ENCODE peak calls at places on chromosomes 1 and 21, in four cellular contexts. S, R, E and I are unnamed samples.

GRCh38 chr1:204837440-204838084 is 33.1 kb upstream of the NFASC start:
- DNase-seq in E (peak), R (peak), S (no peak), I (peak)

GRCh38 chr1:178055093-178055492 is 38.8 kb upstream of the RASAL2 start:
- DNase-seq in E (peak), R (no peak), S (no peak), I (no peak)

GRCh38 chr1:89942014-89942413 is 52.9 kb upstream of the ZNF326 start:
- DNase-seq in E (no peak), S (no peak), R (no peak), I (no peak)

GRCh38 chr21:34836103-34836932 is 167.5 kb downstream of the CLIC6 start:
- DNase-seq in S (no peak), E (no peak), R (peak), I (peak)

GRCh38 chr1:239633432-239633831 is 247.1 kb downstream of the CHRM3 start:
- DNase-seq in R (no peak), S (no peak), E (no peak), I (no peak)

GRCh38 chr21:35088235-35088865 is 39.2 kb upstream of the RUNX1 start:
- DNase-seq in E (no peak), S (no peak), R (no peak), I (no peak)

GRCh38 chr1:89198081-89198480 is 661 bp downstream of the GBP4 start:
- DNase-seq in S (no peak), E (no peak), R (no peak), I (no peak)

GRCh38 chr1:231369282-231369681 is 31.2 kb downstream of the SPRTN start:
- DNase-seq in S (no peak), E (peak), R (no peak), I (no peak)

GRCh38 chr1:205495237-205495823 is 9.1 kb upstream of the CDK18 start:
- DNase-seq in S (no peak), E (no peak), R (no peak), I (no peak)

GRCh38 chr1:26745191-26745590 is 42.6 kb upstream of the PIGV start:
- DNase-seq in S (no peak), E (no peak), R (no peak), I (no peak)